ENCODE peak calls at places on chromosomes 3 and 15, in ten cellular contexts. N is heart right ventricle; T is suprapubic skin; U is CD8-positive, alpha-beta memory T cell; M is AG04450; H is tibial nerve; K is trophoblast cell; J is left ventricle myocardium inferior; E is lower lobe of right lung; B is heart left ventricle. V is an unnamed sample. For H3K9me3 and H3K27me3, the result is how much of the 10 kb centered on the place peaks cover.

GRCh38 chr3:131349946-131350347 is 31.6 kb upstream of the NUDT16 start:
- DNase-seq in N (peak), T (no peak), U (no peak), M (peak), H (no peak), K (peak), J (peak), E (no peak), B (peak), V (no peak)

GRCh38 chr3:187318819-187319616 is 27.5 kb upstream of the MASP1 start:
- DNase-seq in N (peak), T (no peak), U (peak), M (peak), H (peak), K (peak), J (no peak), E (no peak), B (peak), V (peak)

GRCh38 chr3:192128922-192129321 is 598.4 kb downstream of the FGF12 start:
- DNase-seq in N (no peak), T (no peak), U (no peak), M (no peak), H (no peak), K (no peak), J (no peak), E (no peak), B (no peak), V (no peak)

GRCh38 chr3:185631508-185632206 is 45.6 kb downstream of the SENP2 start:
- DNase-seq in N (no peak), T (no peak), U (no peak), M (no peak), H (no peak), K (peak), J (no peak), E (no peak), B (no peak), V (no peak)

GRCh38 chr15:53072077-53072476 is 281.9 kb upstream of the ONECUT1 start:
- DNase-seq in N (peak), T (peak), U (no peak), M (no peak), H (no peak), K (peak), J (no peak), E (no peak), B (peak), V (no peak)

GRCh38 chr3:139251529-139251928 is 92.3 kb upstream of the MRPS22 start:
- DNase-seq in N (no peak), T (no peak), U (no peak), M (no peak), H (no peak), K (no peak), J (no peak), E (peak), B (no peak), V (no peak)

GRCh38 chr3:38108649-38109579 is 28.0 kb downstream of the ACAA1 start:
- DNase-seq in N (no peak), T (peak), U (no peak), M (no peak), H (no peak), K (no peak), J (no peak), E (peak), B (no peak), V (no peak)

GRCh38 chr15:26537653-26538052 is 235.2 kb downstream of the GABRB3 start:
- DNase-seq in N (no peak), T (no peak), U (no peak), M (no peak), H (no peak), K (no peak), J (no peak), E (no peak), B (no peak), V (no peak)

GRCh38 chr15:35622641-35623340 is 76.8 kb upstream of the DPH6 start:
- DNase-seq in N (no peak), T (no peak), U (no peak), M (no peak), H (no peak), K (no peak), J (no peak), E (no peak), B (no peak), V (no peak)

GRCh38 chr15:25185156-25185710 is 230.4 kb downstream of the SNRPN start:
- DNase-seq in N (no peak), T (peak), U (peak), M (no peak), H (no peak), K (no peak), J (peak), E (peak), B (no peak), V (no peak)

GRCh38 chr3:195748661-195749060 is 27.9 kb downstream of the MUC20 start:
- DNase-seq in N (no peak), T (no peak), U (no peak), M (no peak), H (no peak), K (no peak), J (no peak), E (no peak), B (no peak), V (no peak)

GRCh38 chr15:59410448-59410896 is 27.5 kb upstream of the FAM81A start:
- DNase-seq in N (no peak), T (no peak), U (no peak), M (no peak), H (no peak), K (no peak), J (no peak), E (no peak), B (no peak), V (no peak)

GRCh38 chr3:52245322-52246263 is at the start of gene PPM1M:
- DNase-seq in N (peak), T (peak), U (peak), M (no peak), H (no peak), K (peak), J (peak), E (peak), B (peak), V (peak)

GRCh38 chr15:69782155-69782658 is 315.5 kb downstream of the TLE3 start:
- DNase-seq in N (no peak), T (no peak), U (no peak), M (no peak), H (no peak), K (no peak), J (no peak), E (no peak), B (no peak), V (no peak)
- H3K4me3 ChIP-seq in N (no peak), T (no peak), U (no peak), M (no peak), H (no peak), K (no peak), J (no peak), E (no peak), B (no peak), V (no peak)

GRCh38 chr15:47484119-47484518 is 233.2 kb upstream of the SEMA6D start:
- DNase-seq in N (no peak), T (no peak), U (no peak), M (no peak), H (no peak), K (peak), J (no peak), E (no peak), B (no peak), V (no peak)
- H3K9me3 ChIP-seq in N (under half), T (under half), U (under half), M (under half), H (under half), K (under half), J (under half), E (under half), B (under half), V (under half)

GRCh38 chr15:68431037-68431791 is 749 bp downstream of the ITGA11 start:
- DNase-seq in N (peak), T (no peak), U (no peak), M (no peak), H (no peak), K (peak), J (peak), E (no peak), B (peak), V (no peak)
- H3K27me3 ChIP-seq in N (half or more), T (under half), U (under half), M (under half), H (under half), K (under half), J (half or more), E (under half), B (under half), V (under half)

DNA sequence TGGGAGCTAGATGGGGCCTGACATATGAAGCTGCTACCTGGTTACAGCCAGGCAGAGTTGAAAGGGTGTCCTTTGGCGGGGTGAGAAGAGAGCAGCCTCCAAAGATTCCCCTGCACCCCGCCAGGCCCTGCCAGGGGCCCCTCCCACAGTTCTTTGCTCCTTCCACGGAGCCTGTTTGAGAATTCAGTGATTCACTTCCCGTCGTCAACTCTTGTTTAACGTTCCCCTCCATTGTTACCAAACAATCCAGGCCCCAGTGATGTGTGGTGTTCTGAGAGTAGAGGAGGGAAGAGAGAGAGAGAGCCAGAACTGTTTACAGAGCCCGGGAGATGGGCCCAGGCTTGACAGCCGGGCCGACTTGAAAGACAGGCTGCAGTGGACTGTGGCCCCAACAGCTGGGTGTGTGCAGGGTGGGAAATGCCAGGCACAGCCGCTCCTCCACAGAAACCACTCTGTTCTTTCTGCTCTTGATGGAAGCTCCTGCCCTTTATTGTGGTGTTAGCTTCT is 81.5 kb downstream of the SMAD3 start:
- DNase-seq in N (peak), T (no peak), U (no peak), M (peak), H (no peak), K (peak), J (no peak), E (no peak), B (peak), V (no peak)
- H3K4me3 ChIP-seq in N (no peak), T (no peak), U (no peak), M (no peak), H (no peak), K (no peak), J (no peak), E (no peak), B (no peak), V (peak)

V was measured in CD4-positive, CD25-positive, alpha-beta regulatory T cell.